ENCODE peak calls at places on chromosome 21, in eight cellular contexts. V is endodermal cell, W is psoas muscle, B is uterus, X is HepG2, T is astrocyte, Q is AG04450, E is brain microvascular endothelial cell. P is an unnamed sample.

GRCh38 chr21:19340303-19340702 is 936.7 kb upstream of the TMPRSS15 start:
- DNase-seq in V (no peak), W (no peak), B (no peak), X (no peak), T (no peak), Q (no peak), E (no peak), P (no peak)

GRCh38 chr21:43703068-43703880 is 15.7 kb upstream of the PDXK start:
- DNase-seq in V (peak), W (peak), B (no peak), X (peak), T (peak), Q (no peak), E (peak), P (peak)

GRCh38 chr21:45256021-45256911 is 31.4 kb downstream of the POFUT2 start:
- DNase-seq in V (peak), W (peak), B (no peak), X (no peak), T (no peak), Q (no peak), E (no peak), P (no peak)

GRCh38 chr21:45304161-45304830 is 16.6 kb upstream of the POFUT2 start:
- DNase-seq in V (peak), W (peak), B (peak), X (no peak), T (no peak), Q (no peak), E (no peak), P (no peak)

GRCh38 chr21:35400233-35400939 is 351.3 kb upstream of the RUNX1 start:
- DNase-seq in V (peak), W (no peak), B (no peak), X (peak), T (peak), Q (peak), E (peak), P (peak)

GRCh38 chr21:44290327-44291077 is 4.8 kb downstream of the AIRE start:
- DNase-seq in V (no peak), W (peak), B (no peak), X (no peak), T (no peak), Q (no peak), E (no peak), P (no peak)

GRCh38 chr21:42388740-42389448 is 7.0 kb downstream of the TMPRSS3 start:
- DNase-seq in V (no peak), W (peak), B (no peak), X (peak), T (no peak), Q (no peak), E (no peak), P (no peak)

GRCh38 chr21:36127250-36127904 is 7.5 kb upstream of the CBR3 start:
- DNase-seq in V (peak), W (no peak), B (no peak), X (peak), T (no peak), Q (no peak), E (no peak), P (no peak)

GRCh38 chr21:23101111-23101510 is 2102.9 kb downstream of the NCAM2 start:
- DNase-seq in V (no peak), W (no peak), B (no peak), X (no peak), T (no peak), Q (no peak), E (no peak), P (no peak)

GRCh38 chr21:46150491-46151121 is 4.8 kb downstream of the FTCD start:
- DNase-seq in V (peak), W (no peak), B (no peak), X (no peak), T (no peak), Q (no peak), E (no peak), P (no peak)

GRCh38 chr21:34956416-34957316 is 92.4 kb downstream of the RUNX1 start:
- DNase-seq in V (no peak), W (no peak), B (no peak), X (no peak), T (no peak), Q (no peak), E (no peak), P (no peak)

GRCh38 chr21:35189077-35189863 is 140.2 kb upstream of the RUNX1 start:
- DNase-seq in V (no peak), W (no peak), B (peak), X (no peak), T (peak), Q (peak), E (peak), P (peak)

GRCh38 chr21:35563885-35564451 is 496.4 kb downstream of the SETD4 start:
- DNase-seq in V (peak), W (peak), B (peak), X (no peak), T (peak), Q (peak), E (peak), P (peak)

GRCh38 chr21:42235593-42235992 is 16.7 kb downstream of the ABCG1 start:
- DNase-seq in V (no peak), W (peak), B (no peak), X (no peak), T (no peak), Q (no peak), E (no peak), P (no peak)

GRCh38 chr21:39837861-39838359 is 29.3 kb upstream of the PCP4 start:
- DNase-seq in V (no peak), W (no peak), B (no peak), X (no peak), T (no peak), Q (no peak), E (no peak), P (no peak)

GRCh38 chr21:45723049-45723958 is 79.8 kb downstream of the PCBP3 start:
- DNase-seq in V (no peak), W (no peak), B (no peak), X (no peak), T (no peak), Q (no peak), E (no peak), P (no peak)

GRCh38 chr21:26833460-26833939 is 11.7 kb downstream of the ADAMTS1 start:
- DNase-seq in V (no peak), W (no peak), B (no peak), X (no peak), T (no peak), Q (no peak), E (no peak), P (peak)

GRCh38 chr21:44568667-44569556 is 4.6 kb upstream of the KRTAP10-4 start:
- DNase-seq in V (no peak), W (no peak), B (no peak), X (no peak), T (no peak), Q (no peak), E (no peak), P (no peak)

GRCh38 chr21:41759926-41760325 is 6.9 kb downstream of the RIPK4 start:
- DNase-seq in V (no peak), W (no peak), B (no peak), X (no peak), T (no peak), Q (no peak), E (no peak), P (no peak)

GRCh38 chr21:42474982-42475381 is 21.0 kb downstream of the RSPH1 start:
- DNase-seq in V (peak), W (no peak), B (no peak), X (no peak), T (no peak), Q (no peak), E (no peak), P (no peak)

GRCh38 chr21:46055863-46056281 is 42.0 kb upstream of the COL6A2 start:
- DNase-seq in V (peak), W (peak), B (peak), X (no peak), T (peak), Q (no peak), E (no peak), P (peak)

GRCh38 chr21:34204481-34205439 is 131.4 kb downstream of the MRPS6 start:
- DNase-seq in V (no peak), W (no peak), B (no peak), X (no peak), T (no peak), Q (no peak), E (no peak), P (no peak)

GRCh38 chr21:34029724-34030528 is 43.5 kb upstream of the MRPS6 start:
- DNase-seq in V (peak), W (no peak), B (peak), X (peak), T (peak), Q (peak), E (peak), P (peak)

GRCh38 chr21:44376606-44377005 is 23.2 kb downstream of the TRPM2 start:
- DNase-seq in V (peak), W (peak), B (no peak), X (no peak), T (no peak), Q (no peak), E (no peak), P (no peak)

GRCh38 chr21:35933466-35933865 is 126.9 kb downstream of the SETD4 start:
- DNase-seq in V (peak), W (peak), B (peak), X (no peak), T (peak), Q (no peak), E (peak), P (peak)

GRCh38 chr21:41953249-41953830 is 478 bp downstream of the C2CD2 start:
- DNase-seq in V (peak), W (peak), B (peak), X (no peak), T (no peak), Q (no peak), E (no peak), P (no peak)

GRCh38 chr21:36260802-36261201 is 59.2 kb upstream of the MORC3 start:
- DNase-seq in V (no peak), W (no peak), B (no peak), X (no peak), T (no peak), Q (no peak), E (no peak), P (no peak)

GRCh38 chr21:45102391-45102932 is 28.1 kb downstream of the ADARB1 start:
- DNase-seq in V (no peak), W (no peak), B (no peak), X (no peak), T (no peak), Q (no peak), E (peak), P (peak)

GRCh38 chr21:40819262-40819661 is 27.7 kb downstream of the DSCAM start:
- DNase-seq in V (no peak), W (no peak), B (no peak), X (no peak), T (no peak), Q (no peak), E (no peak), P (no peak)

GRCh38 chr21:40925481-40925880 is 78.5 kb upstream of the DSCAM start:
- DNase-seq in V (no peak), W (no peak), B (no peak), X (no peak), T (no peak), Q (no peak), E (no peak), P (no peak)

GRCh38 chr21:41817228-41817627 is 50.4 kb upstream of the RIPK4 start:
- DNase-seq in V (peak), W (no peak), B (peak), X (peak), T (peak), Q (peak), E (peak), P (peak)

GRCh38 chr21:45615145-45615711 is 28.3 kb upstream of the PCBP3 start:
- DNase-seq in V (peak), W (no peak), B (no peak), X (peak), T (peak), Q (no peak), E (peak), P (peak)

GRCh38 chr21:39660596-39660995 is 47.9 kb downstream of the B3GALT5 start:
- DNase-seq in V (peak), W (no peak), B (peak), X (no peak), T (peak), Q (peak), E (peak), P (peak)

GRCh38 chr21:23939369-23940065 is 1667.8 kb downstream of the MRPL39 start:
- DNase-seq in V (no peak), W (no peak), B (no peak), X (no peak), T (no peak), Q (no peak), E (no peak), P (no peak)

GRCh38 chr21:36747815-36748381 is 49.0 kb downstream of the SIM2 start:
- DNase-seq in V (peak), W (peak), B (no peak), X (peak), T (peak), Q (no peak), E (peak), P (no peak)

GRCh38 chr21:45069711-45070110 is 4.7 kb upstream of the ADARB1 start:
- DNase-seq in V (no peak), W (no peak), B (no peak), X (no peak), T (no peak), Q (no peak), E (no peak), P (no peak)

GRCh38 chr21:32494946-32495703 is 82.6 kb downstream of the EVA1C start:
- DNase-seq in V (peak), W (no peak), B (peak), X (no peak), T (peak), Q (no peak), E (peak), P (peak)

GRCh38 chr21:36946949-36947371 is 19.5 kb downstream of the HLCS start:
- DNase-seq in V (peak), W (no peak), B (no peak), X (no peak), T (no peak), Q (no peak), E (no peak), P (no peak)

DNA sequence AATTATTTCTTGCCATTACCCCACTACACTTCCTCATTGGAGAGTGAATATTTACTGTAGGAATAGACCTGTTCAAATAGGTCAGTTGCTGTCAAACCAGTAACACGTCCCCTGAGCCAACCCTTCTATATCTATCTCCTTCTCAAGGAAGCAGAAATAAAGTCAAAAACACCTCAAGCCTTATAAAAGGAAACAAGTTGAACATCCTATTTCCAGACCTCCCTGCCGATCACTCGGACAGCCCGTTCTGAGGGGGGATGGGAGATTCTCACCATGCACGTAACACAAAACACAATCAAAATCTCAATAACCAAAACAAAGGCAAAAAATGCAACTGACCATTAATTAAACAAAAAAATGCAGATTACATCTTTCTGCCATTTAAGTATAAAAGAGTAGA is 121.5 kb upstream of the KRTAP19-8 start:
- DNase-seq in V (no peak), W (no peak), B (no peak), X (no peak), T (no peak), Q (no peak), E (no peak), P (no peak)
- H3K4me3 ChIP-seq in V (peak), W (no peak), B (peak), X (no peak), T (peak), Q (no peak), E (no peak), P (no peak)

GRCh38 chr21:28590026-28590425 is 402.7 kb downstream of the LTN1 start:
- DNase-seq in V (no peak), W (no peak), B (no peak), X (no peak), T (no peak), Q (no peak), E (no peak), P (no peak)

GRCh38 chr21:28588997-28589396 is 403.7 kb downstream of the LTN1 start:
- DNase-seq in V (no peak), W (no peak), B (no peak), X (no peak), T (no peak), Q (no peak), E (no peak), P (no peak)

GRCh38 chr21:28590722-28591121 is 402.0 kb downstream of the LTN1 start:
- DNase-seq in V (peak), W (no peak), B (no peak), X (no peak), T (no peak), Q (no peak), E (no peak), P (no peak)

GRCh38 chr21:28592205-28592845 is 400.4 kb downstream of the LTN1 start:
- DNase-seq in V (no peak), W (no peak), B (no peak), X (no peak), T (no peak), Q (no peak), E (no peak), P (no peak)

DNA sequence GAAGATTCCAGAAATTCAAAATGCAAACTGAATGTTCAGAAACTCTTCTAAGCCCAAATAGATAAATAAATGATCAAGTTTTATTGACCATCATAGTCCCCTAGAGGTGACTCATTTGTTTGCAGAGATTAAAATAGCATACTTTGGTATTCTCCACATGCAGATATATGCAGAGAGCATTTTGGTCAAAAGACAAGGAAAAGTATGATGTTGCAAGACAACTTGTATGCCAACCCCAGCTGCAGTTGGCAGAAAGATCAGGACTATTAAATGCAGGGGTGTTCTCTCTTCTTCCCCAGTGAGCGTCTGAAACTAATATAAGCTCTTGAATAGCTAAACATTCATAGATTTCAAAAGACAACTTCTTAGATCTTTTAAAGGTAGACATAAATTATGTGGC is 404.9 kb downstream of the LTN1 start:
- DNase-seq in V (no peak), W (no peak), B (no peak), X (no peak), T (no peak), Q (no peak), E (no peak), P (peak)
- TF ChIP-seq CTCF in V (no peak), W (no peak), B (no peak), X (no peak), T (no peak), Q (no peak), E (no peak), P (no peak)

GRCh38 chr21:16592399-16592798 is 862.6 kb downstream of the USP25 start:
- DNase-seq in V (no peak), W (no peak), B (no peak), X (no peak), T (no peak), Q (no peak), E (no peak), P (no peak)
- H3K4me3 ChIP-seq in V (no peak), W (no peak), B (no peak), X (no peak), T (no peak), Q (no peak), E (no peak), P (no peak)

GRCh38 chr21:38175321-38175720 is 81.5 kb upstream of the KCNJ15 start:
- DNase-seq in V (no peak), W (no peak), B (no peak), X (no peak), T (no peak), Q (no peak), E (no peak), P (peak)

GRCh38 chr21:38167345-38167744 is 89.4 kb upstream of the KCNJ15 start:
- DNase-seq in V (no peak), W (no peak), B (no peak), X (no peak), T (no peak), Q (no peak), E (no peak), P (no peak)

GRCh38 chr21:38171723-38172344 is 85.0 kb upstream of the KCNJ15 start:
- DNase-seq in V (peak), W (no peak), B (no peak), X (no peak), T (peak), Q (peak), E (peak), P (peak)

GRCh38 chr21:38170283-38170682 is 86.5 kb upstream of the KCNJ15 start:
- DNase-seq in V (peak), W (no peak), B (no peak), X (no peak), T (no peak), Q (no peak), E (peak), P (peak)

GRCh38 chr21:38170705-38171682 is 85.8 kb upstream of the KCNJ15 start:
- DNase-seq in V (no peak), W (no peak), B (no peak), X (no peak), T (peak), Q (no peak), E (no peak), P (peak)
- TF ChIP-seq CTCF in V (no peak), W (no peak), B (no peak), X (no peak), T (peak), Q (peak), E (peak), P (peak)

GRCh38 chr21:28993293-28993629 is 584 bp upstream of the LTN1 start:
- DNase-seq in V (no peak), W (no peak), B (no peak), X (no peak), T (no peak), Q (no peak), E (no peak), P (no peak)
- H3K4me3 ChIP-seq in V (peak), W (peak), B (peak), X (peak), T (peak), Q (peak), E (peak), P (peak)